ENCODE peak calls at places on chromosomes 12 and 14, in six cellular contexts. E is NCI-H1105; H is stimulated activated CD4-positive, alpha-beta T cell treated with anti-CD3 and anti-CD28 coated beads, Interleukin-4, amount 100 ng/mL, for 4 hours; L is C1 segment of cervical spinal cord; T is lung; D is cardiac septum. N is an unnamed sample.

GRCh38 chr12:93857279-93857894 is 180.2 kb downstream of the CRADD start:
- DNase-seq in H (no peak), D (no peak), T (no peak), L (no peak), E (no peak), N (no peak)

GRCh38 chr12:69196302-69197288 is 42.8 kb upstream of the CPSF6 start:
- DNase-seq in L (no peak), T (no peak), E (no peak), D (no peak), H (no peak), N (no peak)

GRCh38 chr14:20679907-20680306 is 4.5 kb upstream of the RNASE4 start:
- DNase-seq in L (no peak), D (no peak), H (no peak), E (no peak), T (peak; percentile 60), N (no peak)

GRCh38 chr14:34000396-34000795 is 49.5 kb upstream of the EGLN3 start:
- DNase-seq in L (no peak), D (no peak), H (no peak), E (no peak), T (no peak), N (no peak)

GRCh38 chr12:18432211-18432610 is 170.9 kb downstream of the PIK3C2G start:
- DNase-seq in L (no peak), H (no peak), T (no peak), E (no peak), D (no peak), N (no peak)

GRCh38 chr14:92486881-92487280 is 26.7 kb upstream of the RIN3 start:
- DNase-seq in E (no peak), H (no peak), D (no peak), L (no peak), T (no peak), N (no peak)

GRCh38 chr12:101604132-101604531 is 9.4 kb downstream of the MYBPC1 start:
- DNase-seq in E (no peak), D (no peak), T (no peak), H (no peak), L (no peak), N (no peak)

GRCh38 chr12:21828779-21829178 is 54.3 kb upstream of the KCNJ8 start:
- DNase-seq in L (no peak), H (no peak), T (no peak), E (no peak), D (no peak), N (no peak)

GRCh38 chr14:104393898-104394605 is 185.5 kb upstream of the C14orf180 start:
- DNase-seq in D (peak; percentile 86), T (peak; percentile 30), L (no peak), E (no peak), H (peak; percentile 33), N (peak; percentile 41)